ENCODE peak calls at places on chromosomes 16 and 17, in eight cellular contexts. V, H, T, S, Q, D, O and A are unnamed samples.

GRCh38 chr16:30349695-30350094 is 5.4 kb downstream of the CD2BP2 start:
- DNase-seq in V (no peak), H (no peak), T (no peak), S (no peak), Q (no peak), D (no peak), O (peak; percentile 51), A (peak; percentile 9)

GRCh38 chr16:76464973-76465620 is 187.9 kb downstream of the CNTNAP4 start:
- DNase-seq in V (no peak), H (no peak), T (no peak), S (no peak), Q (no peak), D (no peak), O (no peak), A (no peak)

GRCh38 chr17:81427446-81428120 is 32.3 kb downstream of the BAHCC1 start:
- DNase-seq in V (no peak), H (no peak), T (no peak), S (no peak), Q (no peak), D (peak; percentile 60), O (no peak), A (peak; percentile 67)

GRCh38 chr17:75250009-75250471 is 11.4 kb downstream of the GGA3 start:
- DNase-seq in V (no peak), H (peak; percentile 71), T (no peak), S (no peak), Q (peak; percentile 82), D (no peak), O (peak; percentile 79), A (peak; percentile 57)

GRCh38 chr16:29007865-29008593 is 23.2 kb downstream of the LAT start:
- DNase-seq in V (peak; percentile 68), H (peak; percentile 61), T (no peak), S (no peak), Q (peak; percentile 94), D (no peak), O (no peak), A (no peak)

GRCh38 chr17:82226170-82226808 is 2.6 kb upstream of the SLC16A3 start:
- DNase-seq in V (no peak), H (no peak), T (peak; percentile 8), S (no peak), Q (no peak), D (no peak), O (no peak), A (no peak)

GRCh38 chr16:83344014-83344413 is 463.8 kb upstream of the HSBP1 start:
- DNase-seq in V (peak; percentile 40), H (peak; percentile 96), T (no peak), S (no peak), Q (no peak), D (no peak), O (no peak), A (no peak)

GRCh38 chr16:17205279-17206139 is 265.3 kb downstream of the XYLT1 start:
- DNase-seq in V (no peak), H (no peak), T (no peak), S (no peak), Q (no peak), D (no peak), O (no peak), A (no peak)

GRCh38 chr17:45138911-45139532 is 3.5 kb downstream of the ACBD4 start:
- DNase-seq in V (no peak), H (no peak), T (no peak), S (no peak), Q (no peak), D (no peak), O (no peak), A (no peak)

GRCh38 chr17:49067163-49067562 is 65.4 kb upstream of the B4GALNT2 start:
- DNase-seq in V (peak; percentile 15), H (no peak), T (no peak), S (no peak), Q (no peak), D (no peak), O (no peak), A (no peak)

GRCh38 chr16:57842606-57843005 is 40.3 kb upstream of the KIFC3 start:
- DNase-seq in V (no peak), H (peak; percentile 9), T (no peak), S (no peak), Q (no peak), D (no peak), O (no peak), A (no peak)

GRCh38 chr17:1977583-1978395 is 47.3 kb downstream of the RTN4RL1 start:
- DNase-seq in V (no peak), H (no peak), T (no peak), S (no peak), Q (no peak), D (no peak), O (no peak), A (no peak)

GRCh38 chr16:77470851-77471250 is 36.0 kb upstream of the ADAMTS18 start:
- DNase-seq in V (no peak), H (no peak), T (no peak), S (no peak), Q (no peak), D (no peak), O (no peak), A (no peak)

GRCh38 chr16:84553873-84554399 is 49.5 kb upstream of the MEAK7 start:
- DNase-seq in V (no peak), H (no peak), T (no peak), S (no peak), Q (peak; percentile 88), D (no peak), O (no peak), A (no peak)

GRCh38 chr17:75516619-75517276 is 420 bp downstream of the TSEN54 start:
- DNase-seq in V (peak; percentile 7), H (no peak), T (no peak), S (no peak), Q (peak; percentile 34), D (peak; percentile 38), O (no peak), A (peak; percentile 41)

DNA sequence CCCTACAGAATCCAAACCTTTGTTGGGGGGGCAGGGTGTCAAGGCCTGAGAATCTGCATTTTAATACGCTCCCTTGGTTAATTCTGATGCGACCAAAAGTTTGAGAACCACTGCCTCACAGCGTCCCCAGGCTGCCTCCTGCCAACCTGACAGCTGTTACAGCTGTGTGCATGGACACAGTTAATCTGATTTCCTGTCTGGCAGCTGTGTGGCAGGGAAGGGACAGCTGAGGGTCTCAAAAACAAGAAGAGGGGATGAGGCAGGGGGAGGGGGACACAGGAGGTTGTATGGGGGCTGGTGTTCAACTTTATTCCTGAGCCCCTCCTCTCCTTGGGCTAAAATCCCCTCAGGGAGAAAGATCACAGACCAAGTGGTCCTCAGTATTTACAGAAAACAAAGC is 17.5 kb downstream of the HDAC5 start:
- DNase-seq in V (no peak), H (no peak), T (no peak), S (no peak), Q (no peak), D (no peak), O (no peak), A (no peak)
- H3K27ac ChIP-seq in V (no peak overlapping the region), H (no peak overlapping the region), T (no peak overlapping the region), S (peak overlapping the region; percentile 28), Q (no peak overlapping the region), D (no peak overlapping the region), O (no peak overlapping the region), A (no peak overlapping the region)

GRCh38 chr16:81499576-81500380 is 55.2 kb downstream of the CMIP start:
- DNase-seq in V (peak; percentile 84), H (no peak), T (no peak), S (no peak), Q (no peak), D (no peak), O (no peak), A (no peak)
- H3K27ac ChIP-seq in V (peak overlapping the region; percentile 88), H (no peak overlapping the region), T (no peak overlapping the region), S (no peak overlapping the region), Q (no peak overlapping the region), D (no peak overlapping the region), O (no peak overlapping the region), A (no peak overlapping the region)

DNA sequence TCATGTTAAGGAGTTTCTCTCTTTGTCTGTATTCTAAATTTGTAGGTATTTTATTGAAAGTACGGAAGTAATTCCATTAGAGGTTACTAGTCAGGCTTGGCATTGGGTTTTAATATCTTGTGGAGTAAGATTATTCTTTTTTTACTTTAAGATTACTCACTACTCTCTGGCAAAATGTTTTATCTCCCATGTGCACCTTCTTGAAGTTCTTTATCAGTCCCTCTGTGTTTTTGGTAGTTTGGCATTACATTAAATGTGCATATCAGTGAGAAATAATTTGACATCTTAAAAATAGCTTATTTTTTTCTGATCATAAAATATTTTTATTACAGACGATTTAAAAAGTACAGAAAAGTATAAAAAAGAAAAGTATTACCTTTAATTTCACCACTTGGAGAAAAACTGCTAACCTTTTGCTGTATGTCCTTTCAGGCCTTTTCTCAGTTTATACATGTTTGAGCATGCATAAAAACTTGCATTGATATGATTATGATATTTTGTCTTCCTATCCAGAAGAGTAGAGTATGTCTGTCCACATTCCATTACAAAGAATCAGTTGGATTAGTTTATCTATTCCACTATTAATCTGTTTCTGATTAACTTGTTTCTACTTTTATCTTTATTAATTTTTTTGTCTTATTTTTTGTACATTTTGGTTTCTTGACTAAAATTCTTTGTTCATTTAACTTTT is 198.3 kb downstream of the SPECC1 start:
- DNase-seq in V (peak; percentile 42), H (no peak), T (no peak), S (no peak), Q (no peak), D (no peak), O (no peak), A (no peak)
- H3K27ac ChIP-seq in V (peak overlapping the region; percentile 28), H (no peak overlapping the region), T (peak overlapping the region; percentile 47), S (peak overlapping the region; percentile 29), Q (no peak overlapping the region), D (no peak overlapping the region), O (no peak overlapping the region), A (no peak overlapping the region)

DNA sequence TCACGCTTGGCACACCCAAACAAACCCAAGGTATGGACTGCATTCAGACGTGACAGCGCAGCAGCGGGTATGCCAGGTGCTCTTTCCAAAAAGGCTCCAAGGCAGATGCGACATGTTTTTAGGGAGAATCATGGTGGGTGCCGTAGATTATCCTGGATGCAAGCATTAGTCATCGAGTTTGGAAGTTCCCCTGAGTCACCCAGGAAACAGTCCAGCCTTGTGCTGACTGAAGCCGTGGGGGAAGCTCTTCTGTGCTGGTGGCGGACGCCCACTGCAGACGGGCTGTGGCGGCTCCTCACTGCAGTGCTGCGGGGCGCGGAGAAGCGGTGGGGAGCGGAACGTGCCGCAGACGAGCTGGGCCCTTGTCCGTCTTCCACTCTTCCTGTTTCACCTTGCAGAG is 13.9 kb downstream of the JPT2 start:
- DNase-seq in V (peak; percentile 91), H (peak; percentile 89), T (no peak), S (no peak), Q (no peak), D (no peak), O (no peak), A (no peak)
- H3K27ac ChIP-seq in V (peak overlapping the region; percentile 97), H (peak overlapping the region; percentile 89), T (no peak overlapping the region), S (peak overlapping the region; percentile 15), Q (no peak overlapping the region), D (no peak overlapping the region), O (no peak overlapping the region), A (no peak overlapping the region)

DNA sequence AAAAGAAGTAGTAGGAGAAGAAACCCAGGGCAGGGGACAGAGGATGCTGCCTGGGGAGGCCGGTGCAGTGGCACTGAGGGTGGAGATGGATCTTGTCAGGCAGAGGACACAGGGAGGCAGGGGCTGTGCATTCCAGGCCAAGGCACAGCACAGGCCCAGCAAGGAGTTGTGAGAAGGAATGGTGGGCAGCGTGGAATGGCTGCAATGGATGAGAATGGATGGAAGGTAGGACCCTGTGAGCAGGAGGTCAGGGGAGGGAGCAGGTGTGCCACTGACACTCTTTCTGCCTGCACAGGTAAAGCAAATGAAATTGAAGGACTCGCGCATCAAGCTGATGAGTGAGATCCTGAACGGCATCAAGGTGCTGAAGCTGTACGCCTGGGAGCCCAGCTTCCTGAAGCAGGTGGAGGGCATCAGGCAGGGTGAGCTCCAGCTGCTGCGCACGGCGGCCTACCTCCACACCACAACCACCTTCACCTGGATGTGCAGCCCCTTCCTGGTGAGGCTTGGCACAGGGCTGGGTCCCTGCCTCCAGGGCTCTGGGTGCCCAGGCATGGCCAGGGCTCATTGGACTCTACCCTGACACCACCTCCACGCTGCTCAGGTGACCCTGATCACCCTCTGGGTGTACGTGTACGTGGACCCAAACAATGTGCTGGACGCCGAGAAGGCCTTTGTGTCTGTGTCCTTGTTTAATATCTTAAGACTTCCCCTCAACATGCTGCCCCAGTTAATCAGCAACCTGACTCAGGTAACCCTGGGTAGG is 32.8 kb downstream of the ABCC3 start:
- DNase-seq in V (no peak), H (no peak), T (no peak), S (no peak), Q (no peak), D (no peak), O (no peak), A (no peak)
- H3K27ac ChIP-seq in V (no peak overlapping the region), H (no peak overlapping the region), T (no peak overlapping the region), S (no peak overlapping the region), Q (no peak overlapping the region), D (no peak overlapping the region), O (no peak overlapping the region), A (no peak overlapping the region)